ENCODE peak calls at places on chromosomes 2 and 18, in four cellular contexts. W is astrocyte of the spinal cord, T is SW480, M is foreskin fibroblast. S is an unnamed sample.

GRCh38 chr18:50880108-50880465 is 1.2 kb downstream of the ME2 start:
- DNase-seq in W (peak; percentile 3), T (no peak), M (no peak), S (no peak)

GRCh38 chr18:23232331-23232730 is 97.0 kb downstream of the CABLES1 start:
- DNase-seq in W (no peak), T (no peak), M (no peak), S (peak; percentile 95)

GRCh38 chr2:240619506-240620148 is 5.7 kb upstream of the GPR35 start:
- DNase-seq in W (no peak), T (no peak), M (no peak), S (no peak)

GRCh38 chr2:108184421-108184820 is 55.3 kb upstream of the SULT1C3 start:
- DNase-seq in W (peak; percentile 12), T (peak; percentile 42), M (peak; percentile 1), S (peak; percentile 22)

GRCh38 chr2:119544075-119545031 is at the start of gene CFAP221:
- DNase-seq in W (peak; percentile 68), T (peak; percentile 85), M (peak; percentile 75), S (peak; percentile 64)

GRCh38 chr2:95305341-95306058 is 8.4 kb downstream of the KCNIP3 start:
- DNase-seq in W (no peak), T (peak; percentile 30), M (no peak), S (no peak)

GRCh38 chr2:121832372-121832771 is 76.9 kb downstream of the TSN start:
- DNase-seq in W (no peak), T (no peak), M (no peak), S (no peak)

GRCh38 chr2:43104763-43105162 is 121.6 kb downstream of the ZFP36L2 start:
- DNase-seq in W (no peak), T (no peak), M (no peak), S (no peak)

GRCh38 chr2:134193006-134193405 is 60.9 kb upstream of the MGAT5 start:
- DNase-seq in W (peak; percentile 54), T (no peak), M (peak; percentile 83), S (no peak)

GRCh38 chr2:176206677-176207076 is 18.2 kb downstream of the HOXD1 start:
- DNase-seq in W (no peak), T (no peak), M (peak; percentile 16), S (no peak)

GRCh38 chr2:8797682-8798081 is 39.7 kb downstream of the KIDINS220 start:
- DNase-seq in W (no peak), T (no peak), M (no peak), S (no peak)

GRCh38 chr2:145012214-145012670 is 492.3 kb upstream of the ZEB2 start:
- DNase-seq in W (peak; percentile 76), T (no peak), M (peak; percentile 91), S (no peak)

GRCh38 chr2:196105956-196106355 is 37.3 kb upstream of the DNAH7 start:
- DNase-seq in W (no peak), T (no peak), M (no peak), S (no peak)

S was measured in RPMI8226.